ENCODE peak calls at places on chromosomes 16 and 17, in nine cellular contexts. Y is Peyer's patch; I is AG09309; H is CD8-positive, alpha-beta T cell; D is astrocyte of the spinal cord; T is left ventricle myocardium inferior; L is tibial artery; R is neural crest cell; J is coronary artery. F is an unnamed sample.

GRCh38 chr16:84247844-84248243 is 8.0 kb upstream of the KCNG4 start:
- DNase-seq in L (no peak), H (no peak), D (no peak), J (no peak), R (no peak), Y (no peak), I (no peak), T (no peak), F (no peak)

GRCh38 chr16:54947616-54948015 is 17.0 kb downstream of the IRX5 start:
- DNase-seq in L (no peak), H (no peak), R (no peak), D (no peak), Y (no peak), T (no peak), J (no peak), I (no peak), F (no peak)

GRCh38 chr16:23269248-23270091 is 32.6 kb upstream of the SCNN1B start:
- DNase-seq in Y (no peak), I (no peak), J (no peak), H (no peak), T (no peak), L (no peak), R (no peak), D (no peak), F (no peak)

GRCh38 chr17:59762826-59763374 is 55.4 kb downstream of the VMP1 start:
- DNase-seq in D (no peak), R (no peak), J (no peak), L (no peak), T (no peak), Y (no peak), I (no peak), H (no peak), F (no peak)

GRCh38 chr17:55451203-55451641 is 29.6 kb upstream of the MMD start:
- DNase-seq in J (no peak), R (no peak), T (no peak), I (no peak), D (peak), Y (no peak), H (no peak), L (no peak), F (no peak)

GRCh38 chr17:55067697-55068439 is 99.3 kb downstream of the STXBP4 start:
- DNase-seq in D (no peak), H (no peak), R (no peak), J (no peak), L (no peak), Y (no peak), T (no peak), I (no peak), F (no peak)

GRCh38 chr17:77186141-77186604 is 45.4 kb downstream of the SEC14L1 start:
- DNase-seq in Y (peak), I (no peak), L (no peak), R (no peak), D (no peak), J (no peak), T (peak), H (peak), F (no peak)

GRCh38 chr17:50027639-50028206 is 28.2 kb upstream of the ITGA3 start:
- DNase-seq in R (no peak), J (peak), H (no peak), I (peak), D (peak), L (peak), Y (peak), T (peak), F (peak)

GRCh38 chr16:24002619-24003018 is 166.8 kb downstream of the PRKCB start:
- DNase-seq in D (no peak), H (no peak), Y (no peak), T (no peak), J (no peak), L (no peak), R (no peak), I (no peak), F (no peak)

GRCh38 chr16:15765880-15766279 is 90.9 kb downstream of the MYH11 start:
- DNase-seq in H (no peak), T (no peak), L (no peak), I (no peak), J (no peak), R (peak), Y (peak), D (no peak), F (no peak)

GRCh38 chr17:50428831-50429424 is 2.9 kb downstream of the ACSF2 start:
- DNase-seq in T (no peak), J (no peak), L (no peak), R (no peak), Y (peak), H (no peak), I (no peak), D (no peak), F (no peak)

GRCh38 chr17:5838661-5839300 is 231.4 kb upstream of the WSCD1 start:
- DNase-seq in D (no peak), R (no peak), L (no peak), J (no peak), Y (no peak), H (no peak), I (no peak), T (no peak), F (no peak)

GRCh38 chr16:11836653-11837244 is 14.6 kb downstream of the RSL1D1 start:
- DNase-seq in L (no peak), H (no peak), R (no peak), D (peak), Y (no peak), I (peak), J (no peak), T (no peak), F (no peak)

GRCh38 chr16:57479422-57480126 is 6.7 kb downstream of the DOK4 start:
- DNase-seq in J (no peak), I (no peak), R (no peak), H (no peak), D (peak), Y (peak), T (peak), L (peak), F (peak)

GRCh38 chr16:3131755-3132377 is 3.0 kb upstream of the ZNF213 start:
- DNase-seq in D (peak), I (no peak), Y (peak), T (no peak), R (peak), H (peak), L (no peak), J (no peak), F (no peak)

GRCh38 chr17:38735161-38735997 is 5.2 kb downstream of the CISD3 start:
- DNase-seq in J (no peak), I (no peak), H (peak), Y (peak), T (peak), R (peak), L (no peak), D (no peak), F (no peak)

GRCh38 chr17:3025421-3026124 is 37.8 kb downstream of the OR1D5 start:
- DNase-seq in J (peak), T (no peak), R (no peak), I (no peak), L (peak), Y (peak), D (no peak), H (no peak), F (no peak)

GRCh38 chr16:81740163-81740562 is 38.9 kb upstream of the PLCG2 start:
- DNase-seq in I (no peak), R (no peak), Y (peak), J (no peak), T (no peak), L (no peak), H (no peak), D (no peak), F (no peak)

GRCh38 chr17:34981538-34982241 is 1.4 kb downstream of the LIG3 start:
- DNase-seq in L (no peak), J (no peak), R (no peak), T (no peak), D (peak), H (no peak), I (no peak), Y (no peak), F (no peak)

GRCh38 chr17:59397316-59398073 is 66.0 kb downstream of the YPEL2 start:
- DNase-seq in L (no peak), I (no peak), J (no peak), Y (no peak), D (no peak), H (no peak), T (no peak), R (no peak), F (no peak)

GRCh38 chr16:88844412-88845118 is 12.2 kb downstream of the GALNS start:
- DNase-seq in H (no peak), L (no peak), I (no peak), R (no peak), T (no peak), D (no peak), Y (no peak), J (no peak), F (no peak)

GRCh38 chr16:3498988-3499387 is 1.8 kb upstream of the CLUAP1 start:
- DNase-seq in H (no peak), L (no peak), I (no peak), Y (peak), T (no peak), R (no peak), D (no peak), J (no peak), F (no peak)

GRCh38 chr17:46782250-46782953 is 36.1 kb downstream of the WNT3 start:
- DNase-seq in D (peak), H (no peak), R (no peak), I (no peak), L (no peak), J (no peak), T (no peak), Y (peak), F (no peak)

GRCh38 chr17:9522074-9522473 is 53.5 kb downstream of the STX8 start:
- DNase-seq in T (no peak), I (no peak), R (peak), D (peak), J (no peak), L (no peak), H (no peak), Y (no peak), F (peak)

GRCh38 chr16:74280448-74280847 is 16.2 kb upstream of the PSMD7 start:
- DNase-seq in T (no peak), J (no peak), Y (no peak), D (no peak), I (no peak), L (no peak), R (no peak), H (no peak), F (no peak)

GRCh38 chr17:32020943-32021617 is 13.9 kb downstream of the LRRC37B start:
- DNase-seq in R (no peak), Y (no peak), T (no peak), L (no peak), D (no peak), I (no peak), J (no peak), H (no peak), F (no peak)

GRCh38 chr16:16093625-16094332 is 129.5 kb downstream of the ABCC6 start:
- DNase-seq in L (no peak), J (no peak), Y (no peak), T (no peak), I (no peak), R (no peak), H (no peak), D (no peak), F (no peak)

GRCh38 chr17:82315703-82316358 is 1.6 kb downstream of the CD7 start:
- DNase-seq in J (no peak), T (no peak), Y (peak), I (no peak), D (no peak), L (no peak), H (peak), R (no peak), F (no peak)

GRCh38 chr16:74899786-74900185 is 85.1 kb downstream of the WDR59 start:
- DNase-seq in L (no peak), I (no peak), H (no peak), D (no peak), T (no peak), R (no peak), Y (no peak), J (no peak), F (no peak)

GRCh38 chr16:2507679-2508064 is 6.1 kb upstream of the ATP6V0C start:
- DNase-seq in D (no peak), L (peak), R (no peak), J (no peak), H (no peak), T (peak), I (no peak), Y (peak), F (no peak)

GRCh38 chr17:34892864-34893263 is 68.4 kb downstream of the CCT6B start:
- DNase-seq in I (no peak), D (no peak), Y (no peak), L (no peak), T (no peak), H (no peak), R (peak), J (no peak), F (no peak)

GRCh38 chr17:60079401-60079861 is 710 bp upstream of the HEATR6 start:
- DNase-seq in Y (no peak), L (no peak), R (no peak), D (no peak), I (no peak), J (no peak), T (no peak), H (no peak), F (no peak)

GRCh38 chr17:58508341-58509067 is 5.9 kb downstream of the MTMR4 start:
- DNase-seq in Y (no peak), R (no peak), H (no peak), L (no peak), J (no peak), D (no peak), T (no peak), I (no peak), F (no peak)

GRCh38 chr17:65984299-65984698 is 207.6 kb downstream of the CEP112 start:
- DNase-seq in T (no peak), R (no peak), L (no peak), Y (no peak), H (no peak), D (peak), I (peak), J (no peak), F (no peak)

GRCh38 chr16:27326738-27327585 is 13.2 kb downstream of the IL4R start:
- DNase-seq in Y (peak), I (peak), D (peak), T (peak), L (peak), H (peak), R (no peak), J (peak), F (peak)

GRCh38 chr16:29906520-29907244 is 6.4 kb downstream of the ASPHD1 start:
- DNase-seq in D (no peak), H (no peak), T (no peak), Y (no peak), J (no peak), L (no peak), I (no peak), R (no peak), F (no peak)

GRCh38 chr16:50646345-50646744 is 34.8 kb downstream of the SNX20 start:
- DNase-seq in H (no peak), T (no peak), Y (no peak), I (no peak), J (no peak), L (no peak), D (no peak), R (no peak), F (no peak)

GRCh38 chr16:50644245-50644644 is 36.9 kb downstream of the SNX20 start:
- DNase-seq in J (no peak), T (no peak), D (no peak), L (no peak), I (no peak), Y (no peak), H (no peak), R (no peak), F (no peak)

GRCh38 chr16:50643192-50643591 is 37.9 kb downstream of the SNX20 start:
- DNase-seq in H (no peak), T (no peak), D (no peak), Y (no peak), L (no peak), I (no peak), R (no peak), J (no peak), F (no peak)

GRCh38 chr16:50645858-50646257 is 35.3 kb downstream of the SNX20 start:
- DNase-seq in Y (no peak), J (no peak), D (no peak), T (no peak), L (no peak), R (no peak), H (no peak), I (no peak), F (no peak)

DNA sequence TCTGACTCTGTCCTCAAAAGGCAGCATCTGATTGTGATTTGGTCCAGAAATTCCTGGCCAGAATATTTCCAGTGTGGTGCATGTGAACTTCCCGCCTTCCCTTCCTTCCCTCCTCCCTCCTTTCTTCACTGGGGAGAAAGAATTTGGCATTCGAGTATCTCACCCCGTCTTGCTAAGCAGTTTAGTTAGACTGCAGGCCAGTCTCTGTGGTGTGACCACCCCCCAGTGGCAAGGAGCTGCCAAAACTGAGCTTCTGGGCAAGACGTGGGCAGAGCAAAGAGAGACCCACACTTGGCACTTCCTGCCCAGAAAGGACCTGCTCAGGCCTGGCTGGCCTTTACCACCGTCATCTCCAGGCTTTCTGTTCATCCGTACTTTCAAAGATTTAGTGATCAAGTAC is 36.4 kb downstream of the SNX20 start:
- DNase-seq in H (peak), R (no peak), D (no peak), J (no peak), I (peak), T (no peak), L (no peak), Y (peak), F (peak)
- TF ChIP-seq CTCF in H (peak), R (peak), D (peak), J (peak), I (peak), T (peak), L (peak), Y (peak), F (peak)

DNA sequence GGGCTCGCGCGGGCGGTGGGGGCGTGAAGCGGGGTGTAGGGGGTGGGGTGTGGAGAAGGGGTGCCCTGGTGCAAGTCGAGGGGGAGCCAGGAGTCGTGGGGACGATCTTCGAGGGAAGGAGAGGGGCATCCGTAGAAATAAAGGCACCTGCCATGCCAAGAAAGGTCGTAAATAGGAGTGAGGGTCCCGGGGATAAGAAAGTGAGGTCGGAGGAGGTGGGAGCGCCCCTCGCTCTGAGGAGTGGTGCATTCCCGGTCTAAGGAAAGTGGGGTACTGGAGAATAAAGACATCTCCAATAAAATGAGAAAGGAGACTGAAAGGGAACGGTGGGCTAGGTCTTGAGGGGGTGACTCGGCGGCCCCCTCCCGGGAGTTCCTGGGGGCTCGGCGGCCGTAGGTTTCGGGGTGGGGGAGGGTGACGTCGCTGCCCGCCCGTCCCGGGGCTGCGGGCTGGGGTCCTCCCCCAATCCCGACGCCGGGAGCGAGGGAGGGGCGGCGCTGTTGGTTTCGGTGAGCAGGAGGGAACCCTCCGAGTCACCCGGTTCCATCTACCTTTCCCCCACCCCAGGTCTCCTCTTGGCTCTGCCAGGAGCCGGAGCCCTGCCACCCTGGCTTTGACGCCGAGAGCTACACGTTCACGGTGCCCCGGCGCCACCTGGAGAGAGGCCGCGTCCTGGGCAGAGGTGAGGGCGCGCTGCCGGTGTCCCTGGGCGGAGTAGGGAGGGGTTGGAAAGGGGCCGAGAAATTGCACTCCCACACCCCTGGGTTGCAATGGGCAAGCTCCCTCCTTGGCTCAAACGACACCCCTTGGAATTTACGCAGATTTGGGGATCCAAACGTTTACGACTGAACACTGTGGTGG is 868 bp downstream of the CDH1 start:
- DNase-seq in T (no peak), D (no peak), J (no peak), L (no peak), Y (peak), R (no peak), I (no peak), H (no peak), F (no peak)
- TF ChIP-seq CTCF in T (no peak), D (peak), J (no peak), L (no peak), Y (peak), R (no peak), I (no peak), H (no peak), F (no peak)

GRCh38 chr16:10640934-10641333 is 53.8 kb downstream of the TEKT5 start:
- DNase-seq in H (no peak), J (no peak), R (no peak), D (no peak), Y (no peak), T (no peak), I (no peak), L (no peak), F (no peak)
- TF ChIP-seq CTCF in H (no peak), J (no peak), R (no peak), D (no peak), Y (no peak), T (no peak), I (no peak), L (no peak), F (no peak)

GRCh38 chr16:380837-381787 is 666 bp downstream of the PGAP6 start:
- DNase-seq in Y (no peak), D (no peak), T (no peak), R (no peak), H (no peak), L (no peak), J (no peak), I (no peak), F (no peak)
- TF ChIP-seq CTCF in Y (no peak), D (no peak), T (no peak), R (no peak), H (no peak), L (no peak), J (no peak), I (no peak), F (no peak)

DNA sequence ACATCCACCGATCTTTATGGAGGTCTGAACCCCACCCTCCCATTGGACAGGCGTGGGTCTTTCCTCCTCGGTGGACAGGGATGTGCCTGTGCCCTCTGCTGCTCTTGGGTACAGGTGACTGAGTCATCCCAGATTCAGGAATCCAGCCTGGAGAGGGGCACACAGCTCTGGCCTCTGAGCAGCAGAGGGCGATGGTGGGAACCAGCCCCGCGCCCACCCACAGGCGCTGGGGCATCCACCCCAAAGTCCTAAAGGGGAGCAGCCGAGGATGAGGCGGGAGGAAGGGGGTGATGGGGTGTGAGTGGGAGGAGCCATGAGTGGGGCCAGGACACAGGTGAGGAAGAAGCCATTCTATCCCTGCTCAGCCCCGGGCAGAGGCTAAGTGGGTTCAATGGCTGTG is 35.0 kb downstream of the ENGASE start:
- DNase-seq in T (no peak), L (no peak), J (no peak), H (no peak), R (no peak), I (no peak), Y (no peak), D (no peak), F (no peak)
- TF ChIP-seq CTCF in T (no peak), L (no peak), J (no peak), H (no peak), R (peak), I (no peak), Y (no peak), D (peak), F (peak)

DNA sequence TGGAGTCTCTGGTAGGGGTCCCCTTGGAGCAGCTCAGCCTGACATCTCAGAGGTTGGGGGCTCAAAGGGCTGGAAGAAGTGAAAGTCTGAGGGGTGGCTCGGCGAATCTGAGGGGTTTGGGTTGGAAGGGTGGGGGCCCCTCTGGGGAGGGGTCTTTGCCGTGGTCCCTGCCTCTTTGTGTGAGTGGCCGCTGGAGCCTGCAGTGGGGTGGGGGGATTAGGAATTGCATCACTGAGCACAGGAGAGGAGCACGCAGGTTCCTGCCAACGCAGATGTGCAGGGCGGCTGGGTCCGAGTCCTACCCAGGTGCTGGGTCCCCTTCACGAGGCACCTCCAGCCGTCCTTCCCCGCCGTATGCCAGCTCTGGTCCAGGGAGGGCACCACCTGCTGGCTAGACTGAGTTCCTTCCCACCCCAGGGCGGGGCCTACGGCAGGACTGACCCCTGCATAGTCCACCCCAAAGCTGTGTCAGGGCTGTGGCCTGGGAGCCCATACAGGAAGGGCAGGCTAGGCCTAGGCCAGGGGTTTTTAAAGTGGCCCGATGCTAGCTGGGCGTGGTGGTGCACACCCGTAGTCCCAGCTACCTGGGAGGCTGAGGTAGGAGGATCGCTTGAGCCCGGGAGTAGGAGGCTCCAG is 9.9 kb downstream of the FMNL1 start:
- DNase-seq in R (no peak), H (no peak), T (no peak), J (no peak), I (no peak), L (no peak), Y (no peak), D (no peak), F (no peak)
- TF ChIP-seq CTCF in R (peak), H (no peak), T (peak), J (no peak), I (no peak), L (no peak), Y (peak), D (peak), F (peak)

F was measured in AG09319.